ENCODE peak calls at places on chromosomes 2 and 18, in six cellular contexts. C is activated CD4-positive, alpha-beta memory T cell treated with anti-CD3 and anti-CD28 coated beads, Interleukin-2, amount 10 ng/mL, durations not matched to agents 7 days and 5 days; I is effector memory CD8-positive, alpha-beta T cell; B is posterior vena cava; O is iris pigment epithelial cell; E is sigmoid colon. Z is an unnamed sample.

GRCh38 chr2:178482437-178482836 is 2.2 kb downstream of the PLEKHA3 start:
- DNase-seq in O (no peak), B (no peak), E (no peak), I (no peak), C (no peak), Z (no peak)

GRCh38 chr2:81658227-81658626 is 1353.7 kb upstream of the LRRTM1 start:
- DNase-seq in O (no peak), B (no peak), C (no peak), I (no peak), E (no peak), Z (no peak)

GRCh38 chr18:23573948-23574431 is 12.3 kb downstream of the NPC1 start:
- DNase-seq in C (peak; percentile 54), O (peak; percentile 92), E (no peak), B (no peak), I (peak; percentile 21), Z (peak; percentile 48)

GRCh38 chr2:72915907-72916742 is 1.2 kb upstream of the EMX1 start:
- DNase-seq in I (no peak), B (no peak), O (peak; percentile 33), C (peak; percentile 37), E (peak; percentile 66), Z (peak; percentile 44)

GRCh38 chr18:8706981-8707940 is 1.9 kb downstream of the MTCL1 start:
- DNase-seq in B (no peak), C (no peak), E (peak; percentile 87), O (peak; percentile 80), I (no peak), Z (peak; percentile 5)

GRCh38 chr2:101446869-101447268 is 28.0 kb downstream of the RFX8 start:
- DNase-seq in C (no peak), E (no peak), O (peak; percentile 82), I (no peak), B (no peak), Z (no peak)

GRCh38 chr2:204544961-204545860 is at the start of gene PARD3B:
- DNase-seq in I (no peak), O (peak; percentile 69), E (peak; percentile 78), B (peak; percentile 86), C (peak; percentile 32), Z (peak; percentile 3)

GRCh38 chr2:46878240-46878877 is 37.2 kb downstream of the MCFD2 start:
- DNase-seq in B (no peak), O (no peak), E (no peak), C (no peak), I (no peak), Z (no peak)

GRCh38 chr2:206127656-206128055 is 31.6 kb downstream of the NDUFS1 start:
- DNase-seq in I (no peak), C (no peak), E (no peak), B (no peak), O (peak; percentile 12), Z (no peak)

GRCh38 chr2:20614201-20615045 is 36.5 kb downstream of the HS1BP3 start:
- DNase-seq in O (peak; percentile 59), C (no peak), B (peak; percentile 79), E (peak; percentile 72), I (no peak), Z (no peak)

GRCh38 chr2:145644820-145645302 is 1124.9 kb upstream of the ZEB2 start:
- DNase-seq in E (no peak), C (no peak), O (no peak), I (no peak), B (no peak), Z (no peak)

GRCh38 chr2:99822487-99823218 is 319.7 kb downstream of the AFF3 start:
- DNase-seq in O (no peak), C (no peak), B (no peak), I (no peak), E (no peak), Z (no peak)

GRCh38 chr18:2424420-2424819 is 146.9 kb downstream of the METTL4 start:
- DNase-seq in C (no peak), E (no peak), I (no peak), B (no peak), O (no peak), Z (no peak)

GRCh38 chr18:36189486-36189885 is 2.2 kb downstream of the MOCOS start:
- DNase-seq in E (no peak), C (no peak), B (no peak), O (no peak), I (no peak), Z (no peak)

GRCh38 chr18:53553030-53553429 is 671.4 kb downstream of the MBD2 start:
- DNase-seq in C (no peak), B (no peak), E (no peak), O (no peak), I (no peak), Z (no peak)

GRCh38 chr2:223523541-223523940 is 78.6 kb downstream of the SCG2 start:
- DNase-seq in I (no peak), C (no peak), O (peak; percentile 68), B (no peak), E (no peak), Z (no peak)

GRCh38 chr2:24124003-24124585 is 825 bp downstream of the FAM228B start:
- DNase-seq in E (no peak), C (no peak), I (no peak), B (no peak), O (peak; percentile 44), Z (no peak)

GRCh38 chr2:150169230-150169629 is 318.2 kb downstream of the RND3 start:
- DNase-seq in O (peak; percentile 77), B (peak; percentile 81), E (peak; percentile 72), I (no peak), C (no peak), Z (no peak)

GRCh38 chr2:218691234-218691633 is 19.3 kb downstream of the STK36 start:
- DNase-seq in E (no peak), B (no peak), O (peak; percentile 21), C (no peak), I (no peak), Z (no peak)

GRCh38 chr2:423479-423878 is 135.6 kb upstream of the ALKAL2 start:
- DNase-seq in E (no peak), I (no peak), O (no peak), B (peak; percentile 20), C (no peak), Z (no peak)

GRCh38 chr18:63553117-63553516 is 10.9 kb downstream of the SERPINB12 start:
- DNase-seq in B (no peak), O (peak; percentile 73), E (no peak), I (no peak), C (no peak), Z (no peak)

GRCh38 chr2:37267685-37268084 is 36.2 kb downstream of the NDUFAF7 start:
- DNase-seq in I (no peak), C (no peak), E (no peak), B (no peak), O (no peak), Z (no peak)

GRCh38 chr18:23397907-23398306 is 55.2 kb upstream of the RIOK3 start:
- DNase-seq in B (no peak), O (no peak), I (no peak), E (no peak), C (no peak), Z (no peak)

GRCh38 chr2:230934291-230935131 is 9.5 kb upstream of the GPR55 start:
- DNase-seq in C (no peak), O (no peak), I (no peak), B (no peak), E (no peak), Z (no peak)

GRCh38 chr2:61759718-61760117 is 94.1 kb downstream of the FAM161A start:
- DNase-seq in E (no peak), I (no peak), O (peak; percentile 81), C (no peak), B (no peak), Z (no peak)

GRCh38 chr18:8882632-8883408 is 177.5 kb downstream of the MTCL1 start:
- DNase-seq in E (no peak), B (no peak), I (no peak), C (no peak), O (no peak), Z (no peak)

Z was measured in central memory CD4-positive, alpha-beta T cell.